ENCODE peak calls at places on chromosome 12, in six cellular contexts. One of them, this sample, is unnamed.
A peak's percentile ranks its signal among the peaks of the same experiment; 100 is the strongest.

GRCh38 chr12:62848418-62848817 is 86.5 kb downstream of the PPM1H start:
- DNase-seq in GM23338: no peak
- DNase-seq in PC-3: peak; percentile 82
- DNase-seq in neural progenitor cell: no peak
- DNase-seq in hepatocyte: no peak
- DNase-seq in GM23248: peak; percentile 74
- DNase-seq in this sample: no peak

GRCh38 chr12:3038931-3039510 is 38.2 kb upstream of the TSPAN9 start:
- DNase-seq in hepatocyte: no peak
- DNase-seq in GM23338: no peak
- DNase-seq in neural progenitor cell: no peak
- DNase-seq in GM23248: no peak
- DNase-seq in PC-3: no peak
- DNase-seq in this sample: no peak

GRCh38 chr12:91890742-91891141 is 254.9 kb downstream of the BTG1 start:
- DNase-seq in hepatocyte: no peak
- DNase-seq in GM23338: no peak
- DNase-seq in PC-3: peak; percentile 75
- DNase-seq in GM23248: peak; percentile 31
- DNase-seq in neural progenitor cell: no peak
- DNase-seq in this sample: no peak

GRCh38 chr12:3700861-3701260 is 52.0 kb downstream of the CRACR2A start:
- DNase-seq in GM23338: no peak
- DNase-seq in PC-3: no peak
- DNase-seq in GM23248: peak; percentile 46
- DNase-seq in hepatocyte: no peak
- DNase-seq in neural progenitor cell: no peak
- DNase-seq in this sample: no peak

GRCh38 chr12:52976574-52977071 is 27.7 kb downstream of the KRT18 start:
- DNase-seq in GM23248: peak; percentile 34
- DNase-seq in hepatocyte: no peak
- DNase-seq in GM23338: peak; percentile 43
- DNase-seq in neural progenitor cell: peak; percentile 56
- DNase-seq in PC-3: no peak
- DNase-seq in this sample: no peak

GRCh38 chr12:3040663-3041544 is 36.3 kb upstream of the TSPAN9 start:
- DNase-seq in PC-3: no peak
- DNase-seq in GM23338: no peak
- DNase-seq in hepatocyte: no peak
- DNase-seq in GM23248: no peak
- DNase-seq in neural progenitor cell: no peak
- DNase-seq in this sample: no peak

GRCh38 chr12:113241191-113242017 is 20.1 kb downstream of the TPCN1 start:
- DNase-seq in PC-3: peak; percentile 97
- DNase-seq in GM23248: peak; percentile 94
- DNase-seq in GM23338: no peak
- DNase-seq in hepatocyte: peak; percentile 78
- DNase-seq in neural progenitor cell: no peak
- DNase-seq in this sample: no peak

GRCh38 chr12:40105515-40106201 is at the start of gene SLC2A13:
- DNase-seq in PC-3: peak; percentile 74
- DNase-seq in GM23248: peak; percentile 91
- DNase-seq in hepatocyte: peak; percentile 93
- DNase-seq in GM23338: peak; percentile 82
- DNase-seq in neural progenitor cell: peak; percentile 89
- DNase-seq in this sample: peak; percentile 88

GRCh38 chr12:123474493-123475255 is 16.7 kb downstream of the SNRNP35 start:
- DNase-seq in hepatocyte: no peak
- DNase-seq in GM23248: no peak
- DNase-seq in neural progenitor cell: no peak
- DNase-seq in PC-3: no peak
- DNase-seq in GM23338: no peak
- DNase-seq in this sample: peak; percentile 18

GRCh38 chr12:106179086-106179485 is 40.3 kb upstream of the NUAK1 start:
- DNase-seq in GM23248: no peak
- DNase-seq in GM23338: no peak
- DNase-seq in PC-3: no peak
- DNase-seq in neural progenitor cell: peak; percentile 36
- DNase-seq in hepatocyte: peak; percentile 56
- DNase-seq in this sample: no peak
- TF ChIP-seq EZH2phosphoT487 in GM23248: no peak
- TF ChIP-seq EZH2phosphoT487 in GM23338: no peak
- TF ChIP-seq EZH2phosphoT487 in PC-3: no peak
- TF ChIP-seq EZH2phosphoT487 in neural progenitor cell: no peak
- TF ChIP-seq EZH2phosphoT487 in hepatocyte: no peak
- TF ChIP-seq EZH2phosphoT487 in this sample: no peak

GRCh38 chr12:46406352-46407027 is 33.9 kb upstream of the SLC38A2 start:
- DNase-seq in GM23248: peak; percentile 17
- DNase-seq in GM23338: no peak
- DNase-seq in neural progenitor cell: no peak
- DNase-seq in PC-3: no peak
- DNase-seq in hepatocyte: no peak
- DNase-seq in this sample: no peak

GRCh38 chr12:46404733-46405132 is 32.2 kb upstream of the SLC38A2 start:
- DNase-seq in neural progenitor cell: no peak
- DNase-seq in GM23338: no peak
- DNase-seq in hepatocyte: no peak
- DNase-seq in GM23248: no peak
- DNase-seq in PC-3: no peak
- DNase-seq in this sample: no peak

GRCh38 chr12:46409974-46410373 is 37.4 kb upstream of the SLC38A2 start:
- DNase-seq in GM23248: no peak
- DNase-seq in GM23338: no peak
- DNase-seq in hepatocyte: no peak
- DNase-seq in PC-3: no peak
- DNase-seq in neural progenitor cell: no peak
- DNase-seq in this sample: no peak

GRCh38 chr12:46409342-46409741 is 36.8 kb upstream of the SLC38A2 start:
- DNase-seq in hepatocyte: no peak
- DNase-seq in GM23338: no peak
- DNase-seq in neural progenitor cell: no peak
- DNase-seq in GM23248: no peak
- DNase-seq in PC-3: no peak
- DNase-seq in this sample: no peak

DNA sequence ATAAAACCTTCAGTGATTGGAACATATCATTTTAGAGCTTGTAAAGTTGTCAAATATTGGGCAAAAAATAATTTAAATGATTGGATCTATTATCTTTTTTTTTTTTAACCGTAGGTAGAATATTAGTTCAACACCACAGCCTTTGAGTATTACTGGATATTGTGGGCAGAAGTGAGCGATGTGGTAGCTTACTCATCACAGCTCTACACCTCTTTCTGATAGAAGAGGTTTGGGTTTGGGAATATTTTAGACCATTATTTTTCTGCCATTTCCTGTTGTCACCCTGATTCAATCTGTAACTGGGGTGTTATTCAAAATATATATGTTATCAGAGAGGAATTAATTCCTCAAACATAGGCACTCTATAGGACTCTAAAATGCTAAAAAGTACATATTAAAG is 34.8 kb upstream of the SLC38A2 start:
- DNase-seq in neural progenitor cell: no peak
- DNase-seq in PC-3: no peak
- DNase-seq in hepatocyte: no peak
- DNase-seq in GM23248: peak; percentile 28
- DNase-seq in GM23338: no peak
- DNase-seq in this sample: no peak
- H3K4me1 ChIP-seq in neural progenitor cell: peaks cover 6% of the 10 kb centered on the region
- H3K4me1 ChIP-seq in PC-3: peaks cover 19% of the 10 kb centered on the region
- H3K4me1 ChIP-seq in hepatocyte: peaks cover 18% of the 10 kb centered on the region
- H3K4me1 ChIP-seq in GM23248: peaks cover 59% of the 10 kb centered on the region
- H3K4me1 ChIP-seq in GM23338: peaks cover 21% of the 10 kb centered on the region
- H3K4me1 ChIP-seq in this sample: no peaks in the 10 kb centered on the region

GRCh38 chr12:14886271-14886670 is 617 bp upstream of the MGP start:
- DNase-seq in GM23338: no peak
- DNase-seq in PC-3: peak; percentile 39
- DNase-seq in GM23248: no peak
- DNase-seq in neural progenitor cell: no peak
- DNase-seq in hepatocyte: no peak
- DNase-seq in this sample: no peak
- TF ChIP-seq EZH2phosphoT487 in GM23338: no peak
- TF ChIP-seq EZH2phosphoT487 in PC-3: no peak
- TF ChIP-seq EZH2phosphoT487 in GM23248: no peak
- TF ChIP-seq EZH2phosphoT487 in neural progenitor cell: no peak
- TF ChIP-seq EZH2phosphoT487 in hepatocyte: no peak
- TF ChIP-seq EZH2phosphoT487 in this sample: no peak

GRCh38 chr12:120249266-120249874 is 16.2 kb downstream of the PXN start:
- DNase-seq in neural progenitor cell: no peak
- DNase-seq in PC-3: no peak
- DNase-seq in GM23338: no peak
- DNase-seq in GM23248: no peak
- DNase-seq in hepatocyte: no peak
- DNase-seq in this sample: no peak

GRCh38 chr12:120242971-120243699 is 22.4 kb downstream of the PXN start:
- DNase-seq in neural progenitor cell: no peak
- DNase-seq in PC-3: no peak
- DNase-seq in hepatocyte: no peak
- DNase-seq in GM23338: no peak
- DNase-seq in GM23248: no peak
- DNase-seq in this sample: no peak

GRCh38 chr12:120249875-120250795 is 15.4 kb downstream of the PXN start:
- DNase-seq in PC-3: no peak
- DNase-seq in neural progenitor cell: no peak
- DNase-seq in GM23338: no peak
- DNase-seq in hepatocyte: no peak
- DNase-seq in GM23248: peak; percentile 41
- DNase-seq in this sample: no peak

GRCh38 chr12:120247183-120247582 is 18.3 kb downstream of the PXN start:
- DNase-seq in GM23338: no peak
- DNase-seq in neural progenitor cell: no peak
- DNase-seq in GM23248: no peak
- DNase-seq in hepatocyte: no peak
- DNase-seq in PC-3: no peak
- DNase-seq in this sample: no peak

GRCh38 chr12:120247621-120248030 is 17.9 kb downstream of the PXN start:
- DNase-seq in GM23338: no peak
- DNase-seq in PC-3: peak; percentile 61
- DNase-seq in neural progenitor cell: no peak
- DNase-seq in GM23248: peak; percentile 92
- DNase-seq in hepatocyte: no peak
- DNase-seq in this sample: no peak
- H3K4me1 ChIP-seq in GM23338: peaks cover 15% of the 10 kb centered on the region
- H3K4me1 ChIP-seq in PC-3: peaks cover 48% of the 10 kb centered on the region
- H3K4me1 ChIP-seq in neural progenitor cell: peaks cover 4% of the 10 kb centered on the region
- H3K4me1 ChIP-seq in GM23248: peaks cover 86% of the 10 kb centered on the region
- H3K4me1 ChIP-seq in hepatocyte: peaks cover 47% of the 10 kb centered on the region
- H3K4me1 ChIP-seq in this sample: peaks cover 8% of the 10 kb centered on the region

GRCh38 chr12:15278816-15279658 is 43.3 kb upstream of the PTPRO start:
- DNase-seq in GM23338: no peak
- DNase-seq in neural progenitor cell: no peak
- DNase-seq in PC-3: peak; percentile 88
- DNase-seq in hepatocyte: peak; percentile 44
- DNase-seq in GM23248: peak; percentile 88
- DNase-seq in this sample: no peak
- TF ChIP-seq EZH2phosphoT487 in GM23338: no peak
- TF ChIP-seq EZH2phosphoT487 in neural progenitor cell: no peak
- TF ChIP-seq EZH2phosphoT487 in PC-3: no peak
- TF ChIP-seq EZH2phosphoT487 in hepatocyte: no peak
- TF ChIP-seq EZH2phosphoT487 in GM23248: no peak
- TF ChIP-seq EZH2phosphoT487 in this sample: no peak

GRCh38 chr12:64457923-64458322 is 6.0 kb downstream of the TBK1 start:
- DNase-seq in GM23338: no peak
- DNase-seq in neural progenitor cell: no peak
- DNase-seq in hepatocyte: no peak
- DNase-seq in GM23248: no peak
- DNase-seq in PC-3: no peak
- DNase-seq in this sample: no peak
- H3K4me1 ChIP-seq in GM23338: peaks cover 6% of the 10 kb centered on the region
- H3K4me1 ChIP-seq in neural progenitor cell: peaks cover 12% of the 10 kb centered on the region
- H3K4me1 ChIP-seq in hepatocyte: no peaks in the 10 kb centered on the region
- H3K4me1 ChIP-seq in GM23248: peaks cover 40% of the 10 kb centered on the region
- H3K4me1 ChIP-seq in PC-3: peaks cover 9% of the 10 kb centered on the region
- H3K4me1 ChIP-seq in this sample: peaks cover 26% of the 10 kb centered on the region

This sample was measured in OCI-LY7.